ENCODE peak calls at places on chromosome 1, in six cellular contexts. O is H1, Z is K562, J is GM12891, X is GM12878, S is HepG2. H is an unnamed sample.

GRCh38 chr1:221983444-221983843 is 241.6 kb upstream of the DUSP10 start:
- DNase-seq in O (no peak), Z (no peak), J (no peak), X (no peak), S (no peak), H (no peak)

GRCh38 chr1:32724678-32725594 is 22.4 kb upstream of the SYNC start:
- DNase-seq in O (peak; percentile 56), Z (peak; percentile 98), J (no peak), X (no peak), S (no peak), H (no peak)

GRCh38 chr1:111628153-111628552 is 8.6 kb downstream of the RAP1A start:
- DNase-seq in O (no peak), Z (no peak), J (no peak), X (no peak), S (no peak), H (no peak)

GRCh38 chr1:165816801-165817497 is 10.5 kb upstream of the UCK2 start:
- DNase-seq in O (no peak), Z (peak; percentile 88), J (no peak), X (no peak), S (no peak), H (no peak)

GRCh38 chr1:90821793-90822359 is 104.8 kb upstream of the BARHL2 start:
- DNase-seq in O (no peak), Z (peak; percentile 63), J (no peak), X (no peak), S (no peak), H (no peak)

GRCh38 chr1:244046907-244047738 is 4.0 kb upstream of the ZBTB18 start:
- DNase-seq in O (no peak), Z (peak; percentile 28), J (no peak), X (peak; percentile 45), S (no peak), H (no peak)

GRCh38 chr1:178488393-178488792 is 8.4 kb downstream of the CLEC20A start:
- DNase-seq in O (no peak), Z (no peak), J (no peak), X (no peak), S (no peak), H (no peak)

GRCh38 chr1:6234502-6235295 is 1.1 kb downstream of the ICMT start:
- DNase-seq in O (no peak), Z (peak; percentile 67), J (no peak), X (no peak), S (no peak), H (no peak)

GRCh38 chr1:70745199-70745598 is 302.4 kb downstream of the PTGER3 start:
- DNase-seq in O (no peak), Z (peak; percentile 29), J (no peak), X (no peak), S (peak; percentile 14), H (no peak)

GRCh38 chr1:13513063-13513884 is 529 bp downstream of the LRRC38 start:
- DNase-seq in O (peak; percentile 59), Z (no peak), J (no peak), X (no peak), S (no peak), H (no peak)

GRCh38 chr1:172960019-172960418 is 90.7 kb downstream of the TNFSF18 start:
- DNase-seq in O (no peak), Z (no peak), J (no peak), X (no peak), S (no peak), H (no peak)

GRCh38 chr1:202631076-202631923 is 79.0 kb downstream of the SYT2 start:
- DNase-seq in O (no peak), Z (no peak), J (no peak), X (no peak), S (no peak), H (no peak)

GRCh38 chr1:198255783-198256182 is 99.0 kb downstream of the NEK7 start:
- DNase-seq in O (no peak), Z (no peak), J (no peak), X (no peak), S (no peak), H (no peak)

GRCh38 chr1:192580351-192580962 is 4.9 kb downstream of the RGS1 start:
- DNase-seq in O (no peak), Z (no peak), J (no peak), X (peak; percentile 81), S (peak; percentile 20), H (no peak)

GRCh38 chr1:185813401-185813979 is 79.3 kb downstream of the HMCN1 start:
- DNase-seq in O (no peak), Z (peak; percentile 69), J (no peak), X (no peak), S (peak; percentile 24), H (no peak)

GRCh38 chr1:171833091-171833822 is 8.0 kb upstream of the DNM3 start:
- DNase-seq in O (no peak), Z (no peak), J (no peak), X (no peak), S (no peak), H (no peak)

GRCh38 chr1:231590453-231591198 is 36.0 kb upstream of the DISC1 start:
- DNase-seq in O (peak; percentile 52), Z (peak; percentile 70), J (no peak), X (no peak), S (peak; percentile 44), H (no peak)
- TF ChIP-seq POLR2AphosphoS5 in O (no peak), Z (no peak), J (no peak), X (no peak), S (no peak), H (no peak)

GRCh38 chr1:170030212-170030611 is 44.3 kb downstream of the KIFAP3 start:
- DNase-seq in O (no peak), Z (no peak), J (no peak), X (no peak), S (no peak), H (no peak)

GRCh38 chr1:170027760-170028159 is 46.7 kb downstream of the KIFAP3 start:
- DNase-seq in O (no peak), Z (no peak), J (no peak), X (no peak), S (no peak), H (no peak)

GRCh38 chr1:170032531-170033295 is 41.8 kb downstream of the KIFAP3 start:
- DNase-seq in O (no peak), Z (no peak), J (no peak), X (no peak), S (no peak), H (no peak)
- TF ChIP-seq TAF1 in O (no peak), Z (no peak), J (no peak), X (no peak), S (no peak), H (no peak)

GRCh38 chr1:21439721-21440629 is at the start of gene NBPF3:
- DNase-seq in O (peak; percentile 89), Z (peak; percentile 84), J (peak; percentile 70), X (peak; percentile 42), S (peak; percentile 76), H (peak; percentile 34)
- TF ChIP-seq POLR2A in O (no peak), Z (no peak), J (no peak), X (peak; percentile 55), S (peak; percentile 35), H (no peak)

DNA sequence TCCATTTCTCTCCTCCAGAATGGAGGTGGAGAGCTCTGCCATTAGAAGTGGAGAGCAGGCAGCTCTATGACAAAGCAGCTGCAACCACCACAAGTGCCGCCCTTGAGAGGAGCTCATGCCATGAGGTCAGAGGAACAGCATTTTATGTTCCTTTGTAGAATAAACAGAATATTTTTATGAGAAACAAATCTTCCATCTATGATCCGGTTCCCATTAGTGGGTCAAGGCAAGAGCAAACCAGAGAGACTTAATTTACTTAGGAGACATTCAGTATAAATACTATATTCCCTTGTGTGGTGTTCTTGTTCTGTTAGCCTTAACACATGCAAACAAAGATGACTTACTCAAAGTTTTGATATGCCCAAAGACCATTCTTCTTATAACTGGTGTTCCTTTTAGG is 29.1 kb upstream of the C1orf87 start:
- DNase-seq in O (no peak), Z (no peak), J (no peak), X (no peak), S (no peak), H (no peak)
- TF ChIP-seq POLR2AphosphoS5 in O (no peak), Z (no peak), J (no peak), X (no peak), S (no peak), H (no peak)

GRCh38 chr1:39500862-39501389 is 9.5 kb downstream of the BMP8A start:
- DNase-seq in O (no peak), Z (no peak), J (no peak), X (no peak), S (no peak), H (no peak)
- TF ChIP-seq TAF1 in O (no peak), Z (no peak), J (no peak), X (no peak), S (no peak), H (no peak)

GRCh38 chr1:224292419-224292818 is 37.6 kb downstream of the NVL start:
- DNase-seq in O (no peak), Z (no peak), J (no peak), X (no peak), S (no peak), H (no peak)

GRCh38 chr1:224298344-224299330 is 31.3 kb downstream of the NVL start:
- DNase-seq in O (no peak), Z (no peak), J (no peak), X (no peak), S (no peak), H (no peak)

GRCh38 chr1:224300346-224300745 is 29.6 kb downstream of the NVL start:
- DNase-seq in O (no peak), Z (no peak), J (no peak), X (no peak), S (no peak), H (no peak)

DNA sequence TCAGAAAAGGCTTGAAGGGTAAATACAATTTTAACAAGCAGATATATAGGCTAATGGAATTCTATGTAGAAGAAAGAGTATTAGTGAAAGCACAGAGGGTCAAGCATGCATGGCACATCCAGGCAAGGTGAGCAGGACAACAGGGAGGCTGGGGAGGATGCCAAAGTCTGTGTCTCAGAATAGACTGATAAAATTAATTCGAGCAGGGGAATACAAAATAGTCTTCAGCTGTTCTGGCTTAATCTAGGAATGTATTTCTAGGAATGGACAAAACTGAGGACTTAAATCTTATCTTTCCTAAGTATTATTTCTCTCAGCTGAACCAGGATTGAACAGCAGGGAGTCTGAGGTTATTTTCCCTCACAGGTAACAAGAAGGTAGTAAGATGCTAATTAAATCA is 35.2 kb downstream of the NVL start:
- DNase-seq in O (no peak), Z (no peak), J (no peak), X (no peak), S (no peak), H (no peak)
- TF ChIP-seq POLR2A in O (no peak), Z (no peak), J (no peak), X (no peak), S (no peak), H (no peak)

H was measured in GM12892.